ENCODE peak calls at places on chromosomes 11 and 22, in nine cellular contexts. N, H, Z, F, M, C, X, P and J are unnamed samples.

GRCh38 chr11:83092488-83093384 is 21.0 kb upstream of the RAB30 start:
- DNase-seq in Z (no peak), M (no peak), P (peak), H (no peak), X (no peak), C (peak), F (no peak), N (peak), J (no peak)

GRCh38 chr11:109971184-109971523 is 122.0 kb upstream of the ZC3H12C start:
- DNase-seq in P (peak), N (peak), F (no peak), H (peak), M (no peak), X (no peak), Z (no peak), C (no peak), J (no peak)

GRCh38 chr22:25386538-25386884 is 167.1 kb downstream of the CRYBB2 start:
- DNase-seq in F (no peak), N (no peak), P (no peak), M (no peak), C (no peak), H (no peak), Z (no peak), X (no peak), J (no peak)

GRCh38 chr11:111663820-111664219 is 61.6 kb downstream of the SIK2 start:
- DNase-seq in H (peak), M (no peak), X (no peak), Z (no peak), C (peak), F (no peak), P (peak), N (peak), J (no peak)

GRCh38 chr11:117199061-117199915 is at the start of gene TAGLN:
- DNase-seq in X (peak), Z (peak), N (peak), P (peak), F (peak), M (no peak), H (peak), C (peak), J (peak)

GRCh38 chr22:49725516-49725915 is 102.2 kb downstream of the BRD1 start:
- DNase-seq in M (no peak), P (no peak), H (no peak), Z (no peak), X (no peak), N (no peak), C (no peak), F (no peak), J (no peak)

GRCh38 chr22:25488244-25489020 is 76.0 kb upstream of the GRK3 start:
- DNase-seq in C (peak), F (peak), P (peak), M (no peak), H (peak), X (no peak), N (peak), Z (peak), J (peak)

GRCh38 chr22:27420817-27421361 is 380.7 kb downstream of the MN1 start:
- DNase-seq in H (peak), X (no peak), C (peak), F (peak), N (peak), Z (peak), P (peak), M (no peak), J (peak)

GRCh38 chr11:65432133-65432650 is 9.6 kb downstream of the NEAT1 start:
- DNase-seq in N (no peak), P (peak), M (no peak), F (no peak), H (peak), Z (no peak), X (no peak), C (no peak), J (no peak)
- H3K27ac ChIP-seq in N (peak), P (peak), M (peak), F (no peak), H (no peak), Z (no peak), X (no peak), C (no peak), J (no peak)

GRCh38 chr22:17920145-17920605 is 104.2 kb downstream of the MICAL3 start:
- DNase-seq in F (no peak), X (no peak), P (no peak), N (peak), C (peak), H (peak), M (no peak), Z (peak), J (no peak)
- H3K27ac ChIP-seq in F (peak), X (no peak), P (no peak), N (no peak), C (no peak), H (peak), M (no peak), Z (peak), J (no peak)

DNA sequence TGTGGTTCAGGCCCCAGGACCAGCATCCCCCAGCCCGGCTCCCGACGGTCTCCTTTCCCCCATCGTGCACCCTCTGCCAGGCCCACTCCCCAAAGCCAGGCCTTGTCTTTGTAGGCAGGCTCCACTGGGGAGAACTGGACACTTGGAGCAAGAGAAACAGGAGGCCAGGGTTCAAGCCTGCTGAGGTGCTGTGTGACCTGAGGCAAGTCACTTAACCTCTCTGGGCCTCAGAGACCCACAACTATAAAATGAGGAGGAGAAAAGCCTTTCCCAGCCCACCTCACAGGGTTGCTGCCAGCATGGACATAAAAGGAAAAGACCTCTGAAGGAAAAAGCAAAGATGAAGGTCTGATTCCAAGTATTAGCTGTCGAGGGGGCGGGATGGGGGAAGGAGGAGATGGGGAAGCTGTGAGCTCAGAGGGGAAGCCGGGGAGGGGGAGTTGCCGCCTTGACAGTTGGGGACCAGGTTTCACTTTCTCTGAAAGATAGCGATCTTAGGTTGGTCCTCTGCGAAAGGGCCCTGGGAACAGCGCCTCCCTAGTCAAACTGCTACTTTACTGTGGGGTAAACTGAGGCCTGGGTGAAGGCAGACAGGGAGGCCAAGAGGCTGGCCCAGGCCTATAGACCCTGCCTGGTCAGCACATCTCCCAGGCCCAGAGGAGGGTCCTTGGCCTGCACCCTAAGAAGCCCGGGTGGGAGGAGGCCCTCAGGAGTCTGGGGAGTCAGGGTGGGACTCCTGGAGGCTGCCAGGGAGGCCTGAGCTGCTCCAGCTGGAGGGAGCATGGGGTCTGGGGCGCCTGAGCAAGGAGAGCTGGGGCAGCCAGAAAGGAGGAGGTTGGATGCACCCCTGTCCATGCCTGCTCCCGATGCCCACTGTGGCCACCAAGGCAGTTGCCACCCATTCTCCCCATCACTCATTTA is 991 bp upstream of the OSM start:
- DNase-seq in X (no peak), F (no peak), Z (no peak), N (no peak), H (no peak), M (no peak), C (no peak), P (no peak), J (no peak)
- H3K27ac ChIP-seq in X (no peak), F (peak), Z (no peak), N (no peak), H (no peak), M (peak), C (no peak), P (no peak), J (no peak)

DNA sequence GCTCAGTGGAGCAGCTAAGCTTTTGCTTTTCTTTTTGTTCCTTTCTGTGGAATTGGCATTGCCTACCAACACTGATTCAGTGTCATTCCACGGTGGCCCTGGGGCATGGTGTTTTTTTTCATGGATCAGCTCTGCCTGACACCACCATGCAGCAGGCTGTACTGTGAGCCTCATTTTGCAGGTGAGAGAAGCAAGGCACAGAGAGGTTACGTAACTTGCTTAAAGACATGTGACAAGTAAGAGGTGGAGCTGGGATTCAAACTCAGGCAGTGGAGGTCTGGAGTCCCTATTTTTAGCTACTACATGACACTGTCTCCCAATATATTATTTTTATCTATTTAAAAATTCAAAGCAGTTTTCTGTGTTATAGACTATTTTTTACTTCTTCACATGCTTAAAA is 44.4 kb downstream of the APOL3 start:
- DNase-seq in P (no peak), M (no peak), X (no peak), H (no peak), Z (no peak), N (no peak), C (no peak), F (no peak), J (no peak)
- H3K27ac ChIP-seq in P (no peak), M (no peak), X (no peak), H (no peak), Z (no peak), N (no peak), C (no peak), F (no peak), J (no peak)